ENCODE peak calls at places on chromosome X, in nine cellular contexts. X, O, K, J, B, C, F, T and A are unnamed samples.

GRCh38 chrX:57528670-57529255 is 63.0 kb upstream of the ZXDB start:
- DNase-seq in B (peak), X (no peak), J (no peak), T (no peak), K (peak), O (peak), F (no peak), C (peak), A (no peak)

GRCh38 chrX:120446503-120446902 is 22.6 kb downstream of the LAMP2 start:
- DNase-seq in K (no peak), C (no peak), F (peak), X (peak), B (no peak), J (no peak), T (no peak), O (peak), A (no peak)

GRCh38 chrX:34900691-34901090 is 41.9 kb upstream of the FAM47B start:
- DNase-seq in C (no peak), T (no peak), O (no peak), B (no peak), X (no peak), F (no peak), J (no peak), K (no peak), A (no peak)

GRCh38 chrX:78063687-78064086 is 40.4 kb upstream of the PGK1 start:
- DNase-seq in B (no peak), O (no peak), F (no peak), T (no peak), K (no peak), J (no peak), C (no peak), X (no peak), A (no peak)

GRCh38 chrX:38805294-38806053 is 4.2 kb downstream of the MID1IP1 start:
- DNase-seq in X (peak), O (peak), B (peak), T (no peak), F (peak), K (peak), J (peak), C (peak), A (peak)

GRCh38 chrX:47143894-47144625 is 442 bp downstream of the NDUFB11 start:
- DNase-seq in B (peak), J (no peak), O (peak), K (peak), X (no peak), C (peak), F (peak), T (peak), A (peak)

GRCh38 chrX:105698386-105698785 is 124.0 kb upstream of the NRK start:
- DNase-seq in C (no peak), O (no peak), X (peak), B (no peak), J (no peak), K (no peak), T (no peak), F (peak), A (no peak)

GRCh38 chrX:56802921-56803848 is 74.1 kb downstream of the NBDY start:
- DNase-seq in J (peak), C (peak), O (no peak), K (peak), B (peak), T (no peak), F (no peak), X (peak), A (no peak)

GRCh38 chrX:145609951-145610511 is 207.6 kb upstream of the SLITRK2 start:
- DNase-seq in O (no peak), C (no peak), K (no peak), F (peak), X (no peak), T (no peak), B (no peak), J (no peak), A (no peak)

GRCh38 chrX:110346681-110347080 is 12.0 kb upstream of the RTL9 start:
- DNase-seq in O (peak), K (no peak), T (no peak), J (no peak), C (no peak), F (peak), X (no peak), B (no peak), A (no peak)